ENCODE peak calls at places on chromosomes 3 and 15, in four cellular contexts. A is K562, X is GM12878, C is HepG2. V is an unnamed sample.

GRCh38 chr15:38263996-38264395 is 11.4 kb downstream of the SPRED1 start:
- DNase-seq in A (no peak), X (no peak), C (no peak), V (no peak)

GRCh38 chr15:48494646-48495045 is 150.9 kb downstream of the FBN1 start:
- DNase-seq in A (no peak), X (no peak), C (no peak), V (no peak)

GRCh38 chr3:136925425-136926190 is 32.2 kb upstream of the IL20RB start:
- DNase-seq in A (no peak), X (no peak), C (no peak), V (no peak)

GRCh38 chr3:8767667-8768363 is 1.6 kb downstream of the OXTR start:
- DNase-seq in A (no peak), X (no peak), C (peak), V (no peak)

GRCh38 chr15:62850791-62851291 is 191.7 kb upstream of the TPM1 start:
- DNase-seq in A (no peak), X (no peak), C (peak), V (no peak)

GRCh38 chr15:77569647-77570186 is 63.0 kb downstream of the LINGO1 start:
- DNase-seq in A (peak), X (no peak), C (peak), V (peak)

GRCh38 chr3:120438216-120438615 is 12.6 kb downstream of the FSTL1 start:
- DNase-seq in A (no peak), X (no peak), C (no peak), V (no peak)

GRCh38 chr15:27866505-27867165 is 232.5 kb downstream of the OCA2 start:
- DNase-seq in A (no peak), X (no peak), C (no peak), V (no peak)

GRCh38 chr3:190424108-190424477 is 25.6 kb downstream of the TMEM207 start:
- DNase-seq in A (no peak), X (no peak), C (no peak), V (no peak)

GRCh38 chr15:30889231-30889630 is 14.5 kb upstream of the FAN1 start:
- DNase-seq in A (no peak), X (no peak), C (no peak), V (no peak)

GRCh38 chr15:93203036-93203435 is 114.0 kb upstream of the RGMA start:
- DNase-seq in A (no peak), X (no peak), C (no peak), V (no peak)

GRCh38 chr15:101194246-101195138 is 57.4 kb downstream of the CHSY1 start:
- DNase-seq in A (no peak), X (no peak), C (no peak), V (no peak)

GRCh38 chr15:65059369-65059750 is 8.4 kb downstream of the RASL12 start:
- DNase-seq in A (no peak), X (no peak), C (no peak), V (no peak)
- TF ChIP-seq FOXK2 in A (no peak), X (no peak), C (no peak), V (no peak)

GRCh38 chr3:15989419-15989818 is 185.1 kb upstream of the GALNT15 start:
- DNase-seq in A (no peak), X (no peak), C (no peak), V (no peak)
- TF ChIP-seq FOXK2 in A (no peak), X (no peak), C (no peak), V (no peak)

DNA sequence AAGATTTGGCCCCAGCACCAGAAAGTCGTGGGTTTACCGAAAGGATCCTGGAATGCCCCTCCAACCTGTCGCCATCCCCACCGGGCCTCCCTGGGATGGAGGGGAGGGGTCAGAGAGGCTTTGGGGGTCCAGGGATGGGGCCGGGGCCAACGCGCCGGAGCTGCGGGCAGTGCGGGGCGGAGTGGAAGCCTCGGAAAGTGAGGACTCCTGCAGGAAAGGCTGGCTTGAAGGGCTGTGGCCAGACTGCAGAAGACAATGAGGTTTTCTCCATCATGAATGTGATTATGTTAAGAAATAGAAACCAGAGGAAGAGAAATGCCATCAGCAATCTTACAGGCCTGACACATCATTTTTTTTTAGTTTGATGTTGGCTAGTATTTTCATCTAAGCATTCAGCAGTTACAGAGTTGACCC is 728 bp downstream of the YEATS2 start:
- DNase-seq in A (peak), X (no peak), C (no peak), V (peak)
- TF ChIP-seq FOXK2 in A (no peak), X (no peak), C (no peak), V (no peak)

DNA sequence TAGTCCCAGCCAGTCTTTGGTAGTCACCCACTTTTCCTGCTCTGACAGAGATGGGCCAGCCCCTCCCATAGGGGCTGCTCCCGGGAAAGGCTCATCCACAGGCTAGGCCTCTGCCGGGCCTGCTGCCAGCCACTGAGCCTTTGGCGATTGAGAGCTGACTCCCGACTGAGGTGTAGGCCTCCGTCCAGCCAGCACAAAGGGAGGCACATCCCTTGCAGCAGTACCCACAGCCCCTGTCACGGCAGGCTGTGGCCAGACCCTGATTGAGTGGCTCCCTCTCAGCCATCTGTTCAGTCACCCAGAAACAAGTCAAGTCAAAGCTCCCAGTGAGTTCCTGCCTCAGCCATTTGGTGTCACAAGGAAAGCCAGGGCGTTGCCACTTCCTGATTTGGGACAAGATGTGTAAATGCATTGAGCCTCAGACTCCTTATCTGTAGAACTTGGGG is 6.2 kb upstream of the PAK6 start:
- DNase-seq in A (no peak), X (no peak), C (no peak), V (no peak)
- TF ChIP-seq FOXK2 in A (no peak), X (no peak), C (no peak), V (no peak)

GRCh38 chr3:111547645-111548044 is 5.6 kb downstream of the CD96 start:
- DNase-seq in A (no peak), X (peak), C (no peak), V (no peak)

GRCh38 chr3:111545349-111545748 is 3.4 kb downstream of the CD96 start:
- DNase-seq in A (no peak), X (no peak), C (no peak), V (no peak)

GRCh38 chr3:111548756-111549155 is 6.8 kb downstream of the CD96 start:
- DNase-seq in A (no peak), X (no peak), C (no peak), V (no peak)

DNA sequence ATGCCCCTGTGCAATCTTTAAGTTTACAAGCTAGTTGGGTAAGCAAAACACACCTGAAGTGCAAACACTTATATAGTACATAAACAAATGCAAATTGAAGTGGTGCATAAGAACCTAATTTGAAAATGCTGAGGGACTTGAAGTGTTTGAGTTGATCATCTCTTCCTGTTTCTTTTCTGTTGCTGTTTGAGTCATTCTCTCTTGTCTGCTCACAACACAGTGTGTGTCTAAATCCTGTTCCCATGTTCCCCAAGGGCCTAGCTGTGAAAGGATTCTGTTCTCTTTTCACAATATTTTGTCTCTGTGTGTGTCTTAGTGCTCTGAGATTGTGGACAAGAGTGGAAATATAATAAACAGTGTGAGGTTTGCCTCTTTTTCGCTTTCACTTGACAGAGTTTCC is 6.1 kb downstream of the CD96 start:
- DNase-seq in A (no peak), X (no peak), C (no peak), V (no peak)
- TF ChIP-seq FOXK2 in A (no peak), X (no peak), C (no peak), V (no peak)

GRCh38 chr3:97264180-97264579 is 449.8 kb downstream of the EPHA6 start:
- DNase-seq in A (no peak), X (no peak), C (no peak), V (no peak)
- TF ChIP-seq FOXK2 in A (no peak), X (no peak), C (no peak), V (no peak)

GRCh38 chr15:36632196-36632595 is 52.8 kb downstream of the CDIN1 start:
- DNase-seq in A (no peak), X (no peak), C (no peak), V (no peak)
- TF ChIP-seq FOXK2 in A (no peak), X (no peak), C (no peak), V (no peak)

V was measured in HEK293T.